ENCODE peak calls at places on chromosomes 4 and X, in nine cellular contexts. Z is lower leg skin, A is GM12892, N is NB4, H is Peyer's patch, K is H54, O is spleen, C is upper lobe of left lung, J is GM12891. L is an unnamed sample.

GRCh38 chr4:156830356-156830755 is 141.2 kb downstream of the PDGFC start:
- DNase-seq in K (peak; percentile 6), J (no peak), A (no peak), N (no peak), O (no peak), H (no peak), C (no peak), Z (no peak), L (no peak)

GRCh38 chr4:113540859-113541258 is 220.7 kb downstream of the CAMK2D start:
- DNase-seq in C (no peak), N (no peak), O (no peak), K (no peak), Z (no peak), J (no peak), H (no peak), A (no peak), L (no peak)

GRCh38 chrX:153845842-153846241 is 15.5 kb upstream of the PDZD4 start:
- DNase-seq in H (no peak), O (no peak), J (no peak), K (no peak), C (no peak), Z (no peak), N (no peak), A (no peak), L (no peak)

GRCh38 chr4:47824844-47825243 is 13.0 kb downstream of the CORIN start:
- DNase-seq in Z (no peak), H (no peak), K (no peak), O (no peak), N (no peak), A (no peak), J (no peak), C (no peak), L (no peak)

GRCh38 chr4:16860506-16860905 is 37.9 kb downstream of the LDB2 start:
- DNase-seq in O (no peak), N (no peak), A (no peak), Z (no peak), J (no peak), K (no peak), C (no peak), H (no peak), L (no peak)

GRCh38 chrX:39816871-39817731 is 280.7 kb downstream of the BCOR start:
- DNase-seq in J (no peak), Z (no peak), H (no peak), N (no peak), C (no peak), K (no peak), A (no peak), O (peak; percentile 59), L (no peak)

GRCh38 chr4:90159193-90159592 is 32.0 kb downstream of the CCSER1 start:
- DNase-seq in A (no peak), N (no peak), H (no peak), K (no peak), C (no peak), Z (no peak), O (no peak), J (no peak), L (no peak)

GRCh38 chrX:24113161-24113560 is 36.4 kb upstream of the ZFX start:
- DNase-seq in Z (no peak), A (no peak), O (no peak), K (no peak), H (no peak), J (no peak), N (no peak), C (no peak), L (no peak)

GRCh38 chr4:158850800-158851644 is 82.2 kb downstream of the FNIP2 start:
- DNase-seq in H (no peak), J (no peak), K (no peak), N (peak; percentile 24), Z (no peak), A (no peak), C (no peak), O (no peak), L (peak; percentile 73)

GRCh38 chrX:24266996-24267395 is 46.9 kb downstream of the SUPT20HL2 start:
- DNase-seq in K (no peak), J (no peak), Z (no peak), C (no peak), N (no peak), A (no peak), H (no peak), O (no peak), L (no peak)

GRCh38 chr4:93994175-93994994 is 165.8 kb downstream of the ATOH1 start:
- DNase-seq in J (no peak), N (no peak), A (no peak), Z (no peak), K (no peak), C (no peak), O (no peak), H (no peak), L (no peak)

GRCh38 chrX:18548996-18549395 is 122.9 kb downstream of the RS1 start:
- DNase-seq in C (no peak), J (no peak), Z (no peak), O (no peak), K (no peak), A (no peak), N (no peak), H (no peak), L (no peak)

GRCh38 chr4:168769416-168769815 is 240.6 kb downstream of the CBR4 start:
- DNase-seq in Z (no peak), A (no peak), N (no peak), J (no peak), K (no peak), C (no peak), O (no peak), H (no peak), L (no peak)

GRCh38 chr4:26020083-26020668 is 106.2 kb downstream of the SMIM20 start:
- DNase-seq in Z (no peak), A (no peak), O (no peak), H (no peak), N (peak; percentile 49), J (no peak), C (peak; percentile 64), K (no peak), L (no peak)

GRCh38 chrX:69615779-69616519 is at the start of gene EDA:
- DNase-seq in K (peak; percentile 57), H (peak; percentile 29), A (peak; percentile 10), N (peak; percentile 6), Z (peak; percentile 93), J (no peak), C (peak; percentile 78), O (peak; percentile 85), L (peak; percentile 32)

GRCh38 chr4:23500876-23501275 is 389.0 kb downstream of the PPARGC1A start:
- DNase-seq in Z (no peak), O (no peak), C (no peak), J (no peak), N (no peak), A (no peak), H (no peak), K (no peak), L (no peak)

GRCh38 chr4:1494416-1495315 is 88.4 kb upstream of the NKX1-1 start:
- DNase-seq in N (peak; percentile 29), C (no peak), A (no peak), K (no peak), O (no peak), H (no peak), J (no peak), Z (no peak), L (no peak)

GRCh38 chr4:120304801-120305200 is 238.2 kb upstream of the MAD2L1 start:
- DNase-seq in C (no peak), H (no peak), N (no peak), Z (no peak), K (no peak), O (no peak), J (no peak), A (no peak), L (no peak)

GRCh38 chr4:73197220-73197619 is 61.4 kb downstream of the ANKRD17 start:
- DNase-seq in Z (no peak), J (no peak), H (no peak), K (no peak), C (no peak), A (no peak), O (no peak), N (no peak), L (no peak)

GRCh38 chr4:73193659-73194058 is 64.9 kb downstream of the ANKRD17 start:
- DNase-seq in N (no peak), H (no peak), K (no peak), C (no peak), J (no peak), A (no peak), Z (no peak), O (no peak), L (no peak)

GRCh38 chr4:73189274-73189810 is 69.3 kb downstream of the ANKRD17 start:
- DNase-seq in H (no peak), N (no peak), C (no peak), A (no peak), O (no peak), K (no peak), Z (no peak), J (no peak), L (no peak)

GRCh38 chr4:73194064-73194463 is 64.5 kb downstream of the ANKRD17 start:
- DNase-seq in O (no peak), A (no peak), K (no peak), H (no peak), N (no peak), Z (no peak), C (no peak), J (no peak), L (no peak)

GRCh38 chr4:73193155-73193554 is 65.4 kb downstream of the ANKRD17 start:
- DNase-seq in H (no peak), O (no peak), J (no peak), N (no peak), C (no peak), Z (no peak), K (no peak), A (no peak), L (no peak)
- TF ChIP-seq POLR2A in H (no peak), O (no peak), J (no peak), N (no peak), C (no peak), Z (no peak), K (no peak), A (no peak), L (no peak)

GRCh38 chrX:28586291-28586690 is 955 bp upstream of the IL1RAPL1 start:
- DNase-seq in O (no peak), K (no peak), C (no peak), H (no peak), N (no peak), Z (no peak), A (no peak), J (no peak), L (no peak)
- TF ChIP-seq POLR2A in O (no peak), K (no peak), C (no peak), H (no peak), N (no peak), Z (no peak), A (no peak), J (no peak), L (no peak)

GRCh38 chrX:51743179-51743957 is at the start of gene GSPT2:
- DNase-seq in C (peak; percentile 71), O (peak; percentile 87), J (peak; percentile 30), H (peak; percentile 61), K (peak; percentile 15), N (peak; percentile 73), Z (peak; percentile 89), A (peak; percentile 31), L (peak; percentile 64)
- TF ChIP-seq POLR2A in C (no peak), O (no peak), J (peak; percentile 83), H (no peak), K (peak; percentile 90), N (no peak), Z (no peak), A (peak; percentile 86), L (peak; percentile 54)

DNA sequence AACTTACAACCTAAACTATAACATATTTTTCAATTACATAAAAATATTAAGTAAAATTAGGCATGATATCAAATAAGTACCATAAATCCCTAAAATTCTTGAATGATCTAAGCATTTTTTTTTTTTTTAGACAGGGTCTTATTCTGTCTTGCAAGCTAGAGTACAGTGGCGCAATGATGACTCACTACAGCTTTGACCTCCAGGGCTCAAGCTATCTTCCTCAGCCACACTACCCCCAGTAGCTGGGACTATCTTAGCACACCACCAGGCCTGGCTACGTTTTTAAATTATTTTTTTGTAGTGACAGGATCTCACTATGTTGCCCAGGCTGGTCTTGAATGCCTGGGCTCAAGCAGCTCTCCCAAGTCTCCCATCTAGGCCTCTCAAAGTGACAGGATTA is 1042.3 kb downstream of the FSTL5 start:
- DNase-seq in O (no peak), C (no peak), A (no peak), K (no peak), H (no peak), Z (no peak), N (peak; percentile 56), J (no peak), L (no peak)
- TF ChIP-seq POLR2A in O (no peak), C (no peak), A (no peak), K (no peak), H (no peak), Z (no peak), N (no peak), J (no peak), L (no peak)

L was measured in erythroblast.